ENCODE peak calls at places on chromosomes 2 and 18, in nine cellular contexts. E is stimulated activated CD4-positive, alpha-beta T cell treated with anti-CD3 and anti-CD28 coated beads, Interleukin-1b, Interleukin-23, amount 100 ng/mL, for 1 hour; V is NCI-H510A treated with DMSO at 0.1 percent for 48 hours; S is fibroblast of lung; F is activated CD4-positive, alpha-beta T cell treated with anti-CD3 and anti-CD28 coated beads, Interleukin-2, amount 10 ng/mL, durations not matched to agents 7 days and 5 days; B is CD8-positive, alpha-beta memory T cell; W is iris pigment epithelial cell; C is activated CD8-positive, alpha-beta memory T cell treated with anti-CD3 and anti-CD28 coated beads, Interleukin-2, amount 50 U/mL, for 4 hours; Y is activated naive CD4-positive, alpha-beta T cell treated with anti-CD3 and anti-CD28 coated beads, Interleukin-2, amount 10 ng/mL, durations not matched to agents 7 days and 5 days. P is an unnamed sample.

GRCh38 chr2:10592652-10593051 is 97.1 kb downstream of the NOL10 start:
- DNase-seq in C (no peak), B (no peak), E (no peak), F (no peak), S (no peak), V (no peak), W (no peak), Y (no peak), P (no peak)

GRCh38 chr2:173028671-173029070 is 47.0 kb upstream of the MAP3K20 start:
- DNase-seq in B (no peak), Y (no peak), V (no peak), S (no peak), F (no peak), W (peak; percentile 67), E (no peak), C (no peak), P (no peak)

GRCh38 chr2:218074031-218074430 is 5.0 kb downstream of the RUFY4 start:
- DNase-seq in C (no peak), B (peak; percentile 12), V (peak; percentile 20), W (peak; percentile 18), Y (peak; percentile 51), E (no peak), F (peak; percentile 34), S (peak; percentile 5), P (peak; percentile 36)

GRCh38 chr2:53422979-53423378 is 344.6 kb upstream of the CHAC2 start:
- DNase-seq in E (no peak), S (peak; percentile 46), V (peak; percentile 16), W (peak; percentile 53), Y (peak; percentile 27), B (no peak), C (no peak), F (peak; percentile 17), P (peak; percentile 16)

GRCh38 chr2:85134255-85135065 is 1.3 kb downstream of the TCF7L1 start:
- DNase-seq in C (no peak), S (peak; percentile 56), V (no peak), B (no peak), W (peak; percentile 64), E (no peak), Y (no peak), F (no peak), P (no peak)

GRCh38 chr2:218877331-218877730 is 3.3 kb upstream of the WNT10A start:
- DNase-seq in F (no peak), B (no peak), W (no peak), C (no peak), Y (no peak), E (no peak), V (no peak), S (no peak), P (peak; percentile 68)

GRCh38 chr2:66430195-66430905 is 4.6 kb upstream of the MEIS1 start:
- DNase-seq in B (no peak), W (no peak), E (no peak), F (no peak), C (no peak), Y (no peak), V (no peak), S (no peak), P (no peak)

GRCh38 chr2:159661286-159661685 is 44.9 kb upstream of the BAZ2B start:
- DNase-seq in C (no peak), Y (no peak), E (no peak), S (peak; percentile 38), W (no peak), B (no peak), F (no peak), V (no peak), P (no peak)

GRCh38 chr2:10132043-10132575 is 9.6 kb downstream of the RRM2 start:
- DNase-seq in V (no peak), F (no peak), C (no peak), E (no peak), S (no peak), B (no peak), W (no peak), Y (no peak), P (no peak)

GRCh38 chr2:71460595-71461303 is 7.4 kb downstream of the DYSF start:
- DNase-seq in W (no peak), V (no peak), E (no peak), S (no peak), Y (no peak), C (no peak), F (no peak), B (no peak), P (no peak)

GRCh38 chr2:238985931-238986446 is 138.1 kb downstream of the TWIST2 start:
- DNase-seq in Y (peak; percentile 12), F (no peak), C (no peak), S (no peak), V (no peak), W (no peak), E (no peak), B (no peak), P (no peak)

GRCh38 chr2:65096948-65097347 is 33.0 kb downstream of the RAB1A start:
- DNase-seq in S (peak; percentile 49), E (no peak), Y (no peak), W (peak; percentile 60), F (no peak), C (no peak), B (no peak), V (no peak), P (no peak)

GRCh38 chr2:219001577-219002394 is 8.6 kb upstream of the CRYBA2 start:
- DNase-seq in S (no peak), V (peak; percentile 100), B (no peak), E (no peak), C (peak; percentile 59), W (no peak), F (no peak), Y (no peak), P (no peak)

GRCh38 chr2:42859006-42859552 is 66.7 kb upstream of the HAAO start:
- DNase-seq in F (peak; percentile 72), B (peak; percentile 30), S (peak; percentile 58), Y (peak; percentile 78), W (peak; percentile 74), E (no peak), C (peak; percentile 66), V (peak; percentile 47), P (peak; percentile 79)

GRCh38 chr2:201980389-201980821 is 53.2 kb upstream of the FZD7 start:
- DNase-seq in C (no peak), F (no peak), S (no peak), E (no peak), V (no peak), Y (no peak), B (no peak), W (no peak), P (no peak)

GRCh38 chr18:45821021-45821420 is 4.5 kb upstream of the SIGLEC15 start:
- DNase-seq in B (no peak), V (no peak), S (no peak), F (no peak), W (peak; percentile 60), Y (no peak), E (no peak), C (no peak), P (no peak)

GRCh38 chr18:25189391-25190185 is 162.4 kb downstream of the ZNF521 start:
- DNase-seq in S (no peak), V (no peak), Y (no peak), W (no peak), F (no peak), C (no peak), E (no peak), B (no peak), P (no peak)

GRCh38 chr2:151891566-151892194 is 63.5 kb upstream of the ARL5A start:
- DNase-seq in C (no peak), B (no peak), W (no peak), Y (no peak), S (no peak), E (no peak), V (no peak), F (no peak), P (no peak)

GRCh38 chr18:48766487-48766886 is 184.3 kb downstream of the SMAD7 start:
- DNase-seq in E (no peak), F (no peak), Y (no peak), B (no peak), C (no peak), S (no peak), V (no peak), W (no peak), P (no peak)

GRCh38 chr2:173240083-173240482 is 114.6 kb upstream of the CDCA7 start:
- DNase-seq in V (no peak), Y (no peak), B (no peak), C (no peak), S (no peak), E (no peak), F (no peak), W (no peak), P (no peak)

GRCh38 chr2:100767224-100767653 is 52.7 kb upstream of the NPAS2 start:
- DNase-seq in Y (no peak), E (no peak), C (no peak), W (no peak), B (no peak), S (peak; percentile 83), V (no peak), F (no peak), P (no peak)

GRCh38 chr2:46024146-46024779 is 272.9 kb upstream of the EPAS1 start:
- DNase-seq in C (no peak), F (no peak), Y (no peak), B (no peak), V (no peak), W (no peak), E (no peak), S (no peak), P (no peak)